ENCODE peak calls at places on chromosomes 2 and 18, in nine cellular contexts. K is cardiac muscle cell, R is body of pancreas, O is fibroblast of the aortic adventitia, X is ascending aorta, T is heart left ventricle, V is GM06990, F is OCI-LY7, J is GM13976. Y is an unnamed sample.

GRCh38 chr2:121898483-121898882 is 143.0 kb downstream of the TSN start:
- DNase-seq in X (no peak), J (no peak), F (no peak), R (no peak), O (peak; percentile 42), V (no peak), T (no peak), K (peak; percentile 61), Y (no peak)

GRCh38 chr2:138581909-138582308 is 80.3 kb downstream of the SPOPL start:
- DNase-seq in X (no peak), O (no peak), F (no peak), J (no peak), K (no peak), V (no peak), R (no peak), T (no peak), Y (no peak)

GRCh38 chr2:100953406-100954043 is 48.6 kb upstream of the RPL31 start:
- DNase-seq in F (no peak), O (no peak), V (no peak), X (no peak), K (no peak), J (no peak), T (no peak), R (no peak), Y (no peak)

GRCh38 chr2:96762529-96763253 is 2.0 kb downstream of the CNNM4 start:
- DNase-seq in T (no peak), F (peak; percentile 50), K (peak; percentile 32), X (no peak), V (no peak), J (no peak), R (no peak), O (peak; percentile 19), Y (peak; percentile 50)

GRCh38 chr2:240467149-240467642 is 31.7 kb downstream of the GPC1 start:
- DNase-seq in O (no peak), K (no peak), R (peak; percentile 1), T (peak; percentile 22), J (no peak), F (no peak), X (no peak), V (peak; percentile 3), Y (no peak)

GRCh38 chr2:66069937-66070716 is 364.8 kb upstream of the MEIS1 start:
- DNase-seq in F (no peak), V (no peak), J (no peak), K (no peak), X (no peak), T (no peak), R (no peak), O (no peak), Y (no peak)

GRCh38 chr2:30139131-30139870 is 7.5 kb upstream of the YPEL5 start:
- DNase-seq in T (no peak), F (peak; percentile 87), X (no peak), O (no peak), R (no peak), K (no peak), V (no peak), J (no peak), Y (no peak)

GRCh38 chr18:48023334-48024008 is 93.0 kb upstream of the SMAD2 start:
- DNase-seq in F (peak; percentile 8), K (peak; percentile 74), J (peak; percentile 44), X (no peak), R (peak; percentile 35), V (no peak), O (peak; percentile 89), T (no peak), Y (peak; percentile 49)

DNA sequence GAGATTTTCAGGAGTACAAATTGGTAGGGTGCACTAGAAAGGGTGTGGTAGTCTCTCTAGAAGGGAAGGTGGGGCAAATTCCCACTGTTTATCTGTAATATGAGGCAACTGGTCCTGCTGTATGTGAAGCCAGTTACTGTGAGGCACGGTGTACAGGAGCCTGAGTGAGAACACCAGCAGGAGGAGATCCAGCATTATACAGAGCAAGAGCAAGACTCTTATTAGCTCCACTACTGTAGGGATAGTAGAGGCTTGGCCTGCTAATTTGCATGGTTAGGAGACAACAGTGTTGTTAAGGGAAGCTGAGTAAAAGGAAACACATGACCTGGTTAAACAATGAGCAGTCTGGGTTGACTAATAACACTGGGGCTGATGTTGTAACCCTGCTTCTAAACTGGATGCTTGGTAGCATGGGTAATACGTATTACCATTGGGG is 76.3 kb upstream of the WDSUB1 start:
- DNase-seq in F (no peak), T (no peak), K (peak; percentile 74), J (no peak), R (peak; percentile 4), O (peak; percentile 84), X (no peak), V (no peak), Y (no peak)
- TF ChIP-seq CTCF in F (no peak), T (no peak), K (no peak), J (no peak), R (no peak), O (no peak), X (no peak), V (no peak), Y (no peak)

GRCh38 chr2:39121523-39122063 is 742 bp upstream of the SOS1 start:
- DNase-seq in V (no peak), T (no peak), R (no peak), K (peak; percentile 54), F (peak; percentile 37), O (peak; percentile 71), J (no peak), X (no peak), Y (no peak)

GRCh38 chr2:39118786-39119499 is 1.9 kb downstream of the SOS1 start:
- DNase-seq in X (no peak), F (peak; percentile 72), V (no peak), R (no peak), T (no peak), K (peak; percentile 40), J (no peak), O (peak; percentile 46), Y (peak; percentile 39)

GRCh38 chr2:39120521-39120770 is 405 bp downstream of the SOS1 start:
- DNase-seq in K (no peak), V (no peak), F (no peak), R (no peak), O (no peak), J (no peak), T (no peak), X (no peak), Y (no peak)

GRCh38 chr2:39120771-39121522 is at the start of gene SOS1:
- DNase-seq in F (peak; percentile 94), X (peak; percentile 82), V (peak; percentile 92), O (peak; percentile 94), T (peak; percentile 97), K (peak; percentile 95), R (peak; percentile 97), J (peak; percentile 90), Y (peak; percentile 93)

DNA sequence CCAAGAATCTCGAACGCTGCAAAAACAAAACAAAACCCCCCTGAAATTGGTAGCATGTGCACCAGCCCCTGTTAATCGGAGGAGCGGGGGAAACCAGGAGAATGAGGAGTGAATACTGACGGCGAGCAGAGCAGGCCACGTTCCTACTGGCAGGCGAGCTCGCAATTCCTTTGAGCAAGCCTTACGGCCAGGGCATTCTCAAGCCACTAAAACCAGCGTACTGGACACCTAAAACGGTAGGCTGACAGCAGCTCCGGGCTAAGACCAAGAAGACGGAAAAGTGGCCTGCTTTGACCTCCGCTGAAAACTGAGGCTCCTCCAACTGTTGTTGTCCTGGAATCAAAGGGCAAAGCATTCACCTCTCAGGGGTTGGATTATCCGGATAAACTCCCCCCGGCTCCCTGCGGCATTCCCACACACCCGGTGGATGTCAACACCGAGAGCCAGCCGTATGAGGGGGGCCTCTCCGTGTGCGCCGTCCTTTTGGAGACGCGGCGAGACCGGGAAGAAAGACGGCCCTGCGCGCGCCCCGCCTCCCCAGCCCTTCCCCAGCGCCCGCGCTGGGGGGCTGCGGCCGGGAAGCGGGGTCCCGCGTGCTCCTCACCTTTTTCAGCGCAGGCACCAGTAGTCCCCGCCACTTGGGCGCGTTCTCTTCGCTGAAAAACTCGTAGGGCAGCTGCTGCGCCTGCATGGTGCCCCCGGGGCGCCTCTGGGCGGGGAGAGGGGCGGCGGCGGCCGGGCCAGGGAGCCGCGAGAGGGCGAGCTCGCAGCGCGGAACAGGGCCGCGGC is 925 bp downstream of the SOS1 start:
- DNase-seq in R (peak; percentile 51), O (peak; percentile 49), X (no peak), K (peak; percentile 67), V (peak; percentile 77), F (peak; percentile 81), T (peak; percentile 59), J (peak; percentile 83), Y (peak; percentile 86)
- TF ChIP-seq CTCF in R (peak; percentile 34), O (peak; percentile 15), X (peak; percentile 64), K (peak; percentile 35), V (peak; percentile 20), F (peak; percentile 44), T (no peak), J (peak; percentile 75), Y (peak; percentile 71)

DNA sequence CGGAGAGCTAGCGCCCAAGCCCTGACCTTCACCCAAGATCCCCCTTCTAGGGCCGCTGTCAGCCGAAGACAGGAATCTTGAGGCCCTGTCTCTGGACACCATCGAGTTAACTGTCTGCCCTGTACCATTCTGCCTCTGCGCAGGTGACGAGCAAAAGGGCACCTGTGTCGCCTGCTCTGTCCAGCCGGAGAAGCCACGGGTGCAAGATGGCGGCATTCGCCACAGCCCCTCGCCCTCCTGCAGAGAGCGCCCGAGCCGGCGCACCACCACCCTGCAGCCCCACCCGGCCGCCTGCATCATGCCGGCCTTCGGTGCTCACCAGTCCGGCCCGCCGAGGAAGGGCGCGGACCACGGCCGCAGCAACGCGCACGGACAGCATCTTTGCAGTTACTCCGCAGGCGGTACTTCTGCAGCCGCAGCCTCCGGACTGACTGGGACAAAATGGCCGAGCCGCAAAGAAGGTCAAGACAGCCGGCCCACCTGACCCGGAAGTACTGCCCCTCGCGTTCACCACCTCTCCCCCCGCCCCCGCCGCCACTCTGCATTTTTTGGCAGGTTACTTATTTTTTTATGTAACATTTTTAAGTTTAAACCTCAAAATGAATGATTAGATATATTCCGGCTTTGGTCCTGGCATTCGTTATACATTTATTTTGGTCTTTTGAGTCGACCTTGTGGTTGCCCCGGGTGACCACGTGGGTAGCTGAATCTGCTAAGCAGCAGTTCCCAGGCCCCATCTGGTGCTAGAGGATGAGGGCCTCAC is at the start of gene ATP5F1A:
- DNase-seq in J (peak; percentile 91), O (peak; percentile 79), V (peak; percentile 88), F (peak; percentile 82), R (peak; percentile 91), X (peak; percentile 64), K (peak; percentile 88), T (peak; percentile 95), Y (peak; percentile 88)
- TF ChIP-seq CTCF in J (no peak), O (no peak), V (no peak), F (no peak), R (no peak), X (no peak), K (peak; percentile 6), T (no peak), Y (no peak)

DNA sequence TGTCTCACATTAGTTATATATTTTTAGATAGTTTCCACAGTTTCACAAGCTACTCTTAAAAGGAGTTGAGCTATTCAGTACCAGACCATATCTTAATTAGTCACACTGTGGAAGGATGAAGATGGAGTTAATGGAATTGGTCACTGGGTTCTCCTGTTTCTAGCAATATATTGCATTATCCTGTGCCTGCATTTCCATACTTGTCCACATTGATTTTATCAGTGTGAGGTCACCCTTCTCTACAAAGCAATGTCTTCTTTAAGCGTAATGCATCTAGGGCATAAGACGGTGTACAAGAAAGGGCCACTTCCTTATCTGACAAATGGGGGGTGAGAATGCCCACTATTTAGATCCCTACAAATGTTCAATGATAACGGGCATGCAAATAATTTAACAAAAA is 216.8 kb upstream of the TANK start:
- DNase-seq in T (no peak), O (no peak), R (no peak), J (no peak), X (no peak), V (no peak), K (no peak), F (no peak), Y (no peak)
- TF ChIP-seq CTCF in T (no peak), O (no peak), R (no peak), J (no peak), X (no peak), V (no peak), K (no peak), F (no peak), Y (no peak)